ENCODE peak calls at places on chromosome 14, in five cellular contexts. W is ELR, A is fibroblast of the conjunctiva, Q is iris pigment epithelial cell, V is heart right ventricle. U is an unnamed sample.

GRCh38 chr14:79638647-79639266 is 572.5 kb downstream of the DIO2 start:
- DNase-seq in A (no peak), Q (no peak), W (no peak), V (no peak), U (no peak)

GRCh38 chr14:97164014-97164413 is 366.8 kb downstream of the VRK1 start:
- DNase-seq in A (no peak), Q (no peak), W (no peak), V (no peak), U (peak)

GRCh38 chr14:92937229-92937937 is 14.4 kb downstream of the CHGA start:
- DNase-seq in A (no peak), V (no peak), Q (no peak), W (no peak), U (peak)

GRCh38 chr14:100762089-100762515 is 35.4 kb downstream of the DLK1 start:
- DNase-seq in W (peak), Q (peak), V (no peak), A (peak), U (peak)

GRCh38 chr14:33570717-33571058 is 380.2 kb downstream of the EGLN3 start:
- DNase-seq in A (no peak), V (no peak), W (no peak), Q (no peak), U (no peak)

GRCh38 chr14:29652586-29652985 is 275.1 kb downstream of the PRKD1 start:
- DNase-seq in Q (peak), V (no peak), W (no peak), A (no peak), U (no peak)

GRCh38 chr14:45198551-45198950 is 54.5 kb downstream of the MIS18BP1 start:
- DNase-seq in V (no peak), Q (peak), A (no peak), W (peak), U (peak)

GRCh38 chr14:53929871-53930685 is 26.5 kb downstream of the BMP4 start:
- DNase-seq in A (no peak), Q (no peak), W (peak), V (no peak), U (no peak)

GRCh38 chr14:62117010-62117717 is 354.9 kb downstream of the SNAPC1 start:
- DNase-seq in A (peak), W (peak), Q (peak), V (peak), U (peak)

GRCh38 chr14:101127239-101127638 is 223.7 kb upstream of the RTL1 start:
- DNase-seq in A (peak), W (no peak), Q (no peak), V (no peak), U (peak)

GRCh38 chr14:96253140-96253539 is 2.9 kb upstream of the BDKRB1 start:
- DNase-seq in V (no peak), A (peak), W (peak), Q (peak), U (peak)

GRCh38 chr14:89270439-89271227 is 146.4 kb downstream of the FOXN3 start:
- DNase-seq in W (no peak), Q (no peak), A (no peak), V (no peak), U (no peak)

GRCh38 chr14:23800811-23801210 is 152.8 kb upstream of the DHRS4 start:
- DNase-seq in W (no peak), A (no peak), V (no peak), Q (no peak), U (no peak)

GRCh38 chr14:67738740-67739504 is 37.2 kb downstream of the RDH12 start:
- DNase-seq in Q (peak), A (peak), W (peak), V (peak), U (peak)

GRCh38 chr14:22095845-22096510 is 422.4 kb upstream of the OR4E1 start:
- DNase-seq in W (no peak), Q (no peak), A (no peak), V (no peak), U (no peak)

GRCh38 chr14:38994721-38995120 is 108.3 kb downstream of the SEC23A start:
- DNase-seq in A (no peak), W (no peak), V (no peak), Q (no peak), U (no peak)

GRCh38 chr14:102046337-102047278 is 40.2 kb downstream of the HSP90AA1 start:
- DNase-seq in V (peak), A (peak), Q (peak), W (peak), U (peak)

GRCh38 chr14:96565811-96566210 is 63.6 kb downstream of the PAPOLA start:
- DNase-seq in V (no peak), Q (no peak), A (no peak), W (no peak), U (no peak)

GRCh38 chr14:64703393-64704144 is 655 bp upstream of the PLEKHG3 start:
- DNase-seq in Q (no peak), A (no peak), V (no peak), W (no peak), U (no peak)

GRCh38 chr14:96037891-96038557 is 1.1 kb upstream of the C14orf132 start:
- DNase-seq in Q (peak), W (peak), V (no peak), A (peak), U (peak)

GRCh38 chr14:95903616-95904107 is 27.0 kb downstream of the TUNAR start:
- DNase-seq in A (no peak), W (no peak), V (no peak), Q (no peak), U (no peak)

GRCh38 chr14:106185837-106186233 is 659.5 kb downstream of the TMEM121 start:
- DNase-seq in Q (no peak), W (no peak), A (no peak), V (no peak), U (no peak)

GRCh38 chr14:58639842-58640484 is 2.2 kb downstream of the DACT1 start:
- DNase-seq in A (peak), W (peak), Q (peak), V (peak), U (peak)